ENCODE peak calls at places on chromosomes 16 and 17, in seven cellular contexts. C, T, R, Y, K, E and N are unnamed samples.

GRCh38 chr17:80968602-80969029 is 23.0 kb upstream of the CHMP6 start:
- DNase-seq in Y (no peak), R (no peak), T (no peak), E (no peak), C (no peak), K (no peak), N (no peak)

GRCh38 chr17:8287651-8288335 is 677 bp upstream of the RANGRF start:
- DNase-seq in R (no peak), E (no peak), Y (no peak), T (no peak), C (no peak), K (peak; percentile 76), N (no peak)

GRCh38 chr17:258045-258734 is 76.7 kb upstream of the DOC2B start:
- DNase-seq in C (no peak), E (no peak), K (peak; percentile 15), T (no peak), Y (no peak), R (no peak), N (no peak)

GRCh38 chr17:29240477-29240876 is 6.2 kb upstream of the CRYBA1 start:
- DNase-seq in Y (no peak), K (no peak), T (no peak), R (no peak), C (no peak), E (no peak), N (no peak)

GRCh38 chr16:990516-991291 is 9.1 kb downstream of the SOX8 start:
- DNase-seq in Y (no peak), C (no peak), E (no peak), T (no peak), R (no peak), K (no peak), N (no peak)

GRCh38 chr17:78130439-78131101 is at the start of gene TMC8:
- DNase-seq in T (peak; percentile 65), C (no peak), R (no peak), E (no peak), K (no peak), Y (no peak), N (no peak)

GRCh38 chr16:57752581-57753447 is 17.2 kb downstream of the KATNB1 start:
- DNase-seq in T (no peak), K (peak; percentile 42), E (no peak), C (no peak), R (peak; percentile 7), Y (no peak), N (no peak)

GRCh38 chr17:59842901-59843652 is 49.7 kb downstream of the TUBD1 start:
- DNase-seq in K (peak; percentile 56), T (no peak), R (no peak), E (peak; percentile 93), Y (no peak), C (peak; percentile 96), N (no peak)

GRCh38 chr16:19559242-19559910 is 3.9 kb downstream of the VPS35L start:
- DNase-seq in E (peak; percentile 37), R (no peak), Y (no peak), K (no peak), C (peak; percentile 51), T (no peak), N (peak; percentile 52)

GRCh38 chr17:43416998-43417891 is 18.5 kb downstream of the ARL4D start:
- DNase-seq in C (no peak), R (peak; percentile 77), Y (no peak), K (peak; percentile 52), E (no peak), T (no peak), N (no peak)

GRCh38 chr17:68592667-68593330 is 8.4 kb downstream of the FAM20A start:
- DNase-seq in C (no peak), R (no peak), Y (no peak), E (no peak), K (no peak), T (no peak), N (no peak)

GRCh38 chr17:75194879-75195278 is 10.6 kb upstream of the NUP85 start:
- DNase-seq in T (no peak), Y (no peak), R (no peak), C (no peak), E (no peak), K (no peak), N (no peak)

GRCh38 chr16:5323284-5323683 is 225.7 kb upstream of the EEF2KMT start:
- DNase-seq in Y (no peak), K (no peak), E (no peak), R (no peak), T (no peak), C (no peak), N (no peak)

GRCh38 chr17:77511514-77512061 is 370.8 kb downstream of the SEC14L1 start:
- DNase-seq in E (no peak), K (no peak), T (no peak), Y (no peak), R (no peak), C (no peak), N (no peak)

GRCh38 chr16:67946128-67946569 is 2.2 kb upstream of the LCAT start:
- DNase-seq in R (no peak), E (no peak), T (no peak), K (no peak), Y (no peak), C (no peak), N (no peak)

GRCh38 chr16:67304006-67304405 is 22.5 kb downstream of the KCTD19 start:
- DNase-seq in E (no peak), K (no peak), C (no peak), T (no peak), R (no peak), Y (no peak), N (no peak)

GRCh38 chr17:41073676-41074075 is 8.0 kb upstream of the KRTAP2-4 start:
- DNase-seq in T (no peak), K (no peak), Y (no peak), R (no peak), C (no peak), E (no peak), N (no peak)

GRCh38 chr17:58382108-58382884 is 30.3 kb upstream of the SUPT4H1 start:
- DNase-seq in R (no peak), C (no peak), Y (no peak), T (no peak), E (no peak), K (no peak), N (no peak)

GRCh38 chr17:80727409-80727755 is 182.7 kb downstream of the RPTOR start:
- DNase-seq in C (no peak), T (no peak), K (no peak), E (no peak), R (no peak), Y (no peak), N (no peak)

GRCh38 chr16:82061861-82062525 is 26.9 kb downstream of the HSD17B2 start:
- DNase-seq in E (no peak), K (no peak), Y (no peak), T (no peak), R (no peak), C (peak; percentile 64), N (peak; percentile 29)

GRCh38 chr17:28741358-28742349 is 2.2 kb upstream of the TRAF4 start:
- DNase-seq in K (no peak), C (no peak), E (no peak), Y (no peak), T (no peak), R (no peak), N (no peak)

GRCh38 chr17:36703860-36704266 is 102.5 kb downstream of the MRM1 start:
- DNase-seq in R (peak; percentile 39), T (peak; percentile 55), K (peak; percentile 58), C (no peak), E (no peak), Y (no peak), N (peak; percentile 56)

GRCh38 chr17:46950997-46951621 is 27.9 kb downstream of the RPRML start:
- DNase-seq in E (no peak), T (no peak), C (no peak), K (no peak), R (no peak), Y (no peak), N (no peak)

GRCh38 chr17:66638707-66639479 is 196.0 kb upstream of the CACNG5 start:
- DNase-seq in R (no peak), C (no peak), Y (no peak), T (no peak), E (no peak), K (no peak), N (no peak)

GRCh38 chr17:66952031-66952524 is 12.4 kb upstream of the CACNG4 start:
- DNase-seq in Y (no peak), R (no peak), T (no peak), E (peak; percentile 70), C (peak; percentile 99), K (peak; percentile 83), N (no peak)

GRCh38 chr17:47305302-47305923 is 18.3 kb upstream of the EFCAB13 start:
- DNase-seq in C (no peak), Y (no peak), R (no peak), K (no peak), T (no peak), E (peak; percentile 83), N (no peak)

GRCh38 chr17:58083491-58084316 is 485 bp downstream of the DYNLL2 start:
- DNase-seq in C (no peak), T (peak; percentile 53), E (no peak), R (peak; percentile 76), Y (no peak), K (peak; percentile 80), N (no peak)

GRCh38 chr17:2075336-2076056 is 20.6 kb downstream of the HIC1 start:
- DNase-seq in C (no peak), R (no peak), K (no peak), E (no peak), Y (no peak), T (no peak), N (no peak)

GRCh38 chr17:17417718-17418151 is 59.1 kb upstream of the MED9 start:
- DNase-seq in C (no peak), K (no peak), Y (no peak), T (no peak), E (no peak), R (no peak), N (no peak)

GRCh38 chr17:32492281-32492623 is 5.5 kb downstream of the CDK5R1 start:
- DNase-seq in C (no peak), K (no peak), Y (no peak), R (no peak), T (no peak), E (no peak), N (no peak)

GRCh38 chr16:46991729-46992704 is 18.5 kb upstream of the DNAJA2 start:
- DNase-seq in E (no peak), Y (no peak), R (no peak), K (no peak), T (no peak), C (no peak), N (no peak)

GRCh38 chr17:76742958-76743357 is 5.0 kb downstream of the MFSD11 start:
- DNase-seq in T (no peak), C (no peak), E (no peak), K (no peak), Y (no peak), R (no peak), N (no peak)

GRCh38 chr17:16933317-16934132 is 38.4 kb downstream of the TNFRSF13B start:
- DNase-seq in T (no peak), C (no peak), K (no peak), R (peak; percentile 6), Y (no peak), E (no peak), N (peak; percentile 8)

GRCh38 chr17:76474238-76474637 is 6.8 kb downstream of the AANAT start:
- DNase-seq in Y (no peak), E (no peak), T (no peak), K (no peak), C (no peak), R (no peak), N (no peak)

GRCh38 chr17:79006001-79006400 is 3.6 kb downstream of the CANT1 start:
- DNase-seq in R (no peak), E (no peak), T (no peak), Y (no peak), K (no peak), C (no peak), N (no peak)